ENCODE peak calls at places on chromosomes 12 and 14, in four cellular contexts. M, L, Z and E are unnamed samples.

GRCh38 chr12:12441891-12442461 is 85.1 kb downstream of the BORCS5 start:
- DNase-seq in M (no peak), L (no peak), Z (no peak), E (no peak)

GRCh38 chr12:41743835-41744234 is 400.8 kb downstream of the GXYLT1 start:
- DNase-seq in M (no peak), Z (no peak), L (no peak), E (peak)

GRCh38 chr14:60266021-60266937 is 17.3 kb downstream of the PPM1A start:
- DNase-seq in Z (peak), M (peak), L (no peak), E (peak)

GRCh38 chr14:32597771-32598170 is 268.7 kb downstream of the AKAP6 start:
- DNase-seq in L (no peak), Z (no peak), M (no peak), E (no peak)

GRCh38 chr14:104971447-104972240 is 6.5 kb downstream of the AHNAK2 start:
- DNase-seq in M (no peak), L (no peak), Z (no peak), E (no peak)

GRCh38 chr14:89794096-89794495 is 160.4 kb downstream of the EFCAB11 start:
- DNase-seq in Z (no peak), L (no peak), M (no peak), E (no peak)

GRCh38 chr12:124440841-124441381 is 126.5 kb downstream of the NCOR2 start:
- DNase-seq in M (no peak), L (no peak), Z (no peak), E (no peak)

GRCh38 chr14:104600141-104600643 is 4.4 kb downstream of the TMEM179 start:
- DNase-seq in M (no peak), L (no peak), Z (no peak), E (no peak)

GRCh38 chr14:53993920-53994607 is 37.4 kb upstream of the BMP4 start:
- DNase-seq in L (no peak), Z (no peak), M (no peak), E (no peak)

GRCh38 chr14:73055251-73055650 is 3.1 kb upstream of the RBM25 start:
- DNase-seq in L (no peak), Z (no peak), M (no peak), E (no peak)

GRCh38 chr14:73057939-73058223 is 453 bp upstream of the RBM25 start:
- DNase-seq in M (no peak), Z (no peak), L (no peak), E (no peak)

GRCh38 chr14:73058224-73058922 is at the start of gene RBM25:
- DNase-seq in Z (peak), M (peak), L (peak), E (peak)

GRCh38 chr14:73059326-73059725 is 992 bp downstream of the RBM25 start:
- DNase-seq in Z (no peak), L (no peak), M (no peak), E (peak)

GRCh38 chr14:73058923-73059311 is 583 bp downstream of the RBM25 start:
- DNase-seq in Z (peak), M (no peak), L (no peak), E (peak)
- TF ChIP-seq ETV6 in Z (no peak), M (no peak), L (no peak), E (no peak)

GRCh38 chr14:81571437-81571836 is 37.8 kb upstream of the SEL1L start:
- DNase-seq in Z (no peak), L (no peak), M (no peak), E (no peak)

GRCh38 chr14:81561084-81561775 is 27.6 kb upstream of the SEL1L start:
- DNase-seq in Z (no peak), M (no peak), L (no peak), E (no peak)

GRCh38 chr14:81562818-81563217 is 29.2 kb upstream of the SEL1L start:
- DNase-seq in L (no peak), M (no peak), Z (no peak), E (no peak)

DNA sequence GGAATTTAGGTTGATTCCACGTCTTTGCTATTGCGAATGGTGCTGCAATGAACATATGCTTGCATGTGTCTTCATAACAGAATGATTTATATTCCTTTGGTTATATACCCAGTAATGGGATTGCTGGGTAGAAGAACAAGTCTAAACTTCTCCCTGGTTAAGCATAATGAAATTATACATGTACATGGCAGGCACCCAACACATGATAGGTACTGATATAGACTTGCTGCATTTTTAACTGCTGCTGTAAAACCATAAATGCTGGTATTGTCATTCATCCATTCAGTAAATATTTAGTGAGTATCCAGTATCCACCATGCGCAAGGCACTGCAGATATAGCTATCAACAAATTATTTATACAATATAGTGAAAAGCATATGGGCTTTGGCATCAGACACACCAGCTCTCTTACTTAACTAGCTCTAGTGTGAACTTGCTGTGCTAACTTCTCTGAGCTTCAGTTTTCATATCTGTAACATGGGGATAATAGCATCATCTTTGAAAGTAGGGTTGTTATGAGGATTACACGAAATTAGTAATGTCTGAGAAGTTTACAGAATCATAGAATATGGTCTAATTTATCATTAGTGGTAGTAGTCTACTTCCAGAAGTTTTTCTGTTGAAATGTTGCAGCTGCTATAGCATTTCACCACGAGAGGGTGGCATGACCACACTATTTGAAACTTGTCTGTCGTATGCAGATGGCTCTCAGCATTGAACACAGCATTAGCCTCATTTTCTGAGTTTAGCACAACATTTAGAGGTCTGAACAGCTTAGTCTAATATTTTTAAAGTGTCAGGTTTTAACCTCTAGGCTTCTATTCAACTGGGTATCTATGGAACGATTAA is 32.0 kb upstream of the SEL1L start:
- DNase-seq in M (peak), L (no peak), Z (peak), E (peak)
- TF ChIP-seq ETV6 in M (no peak), L (no peak), Z (no peak), E (no peak)

DNA sequence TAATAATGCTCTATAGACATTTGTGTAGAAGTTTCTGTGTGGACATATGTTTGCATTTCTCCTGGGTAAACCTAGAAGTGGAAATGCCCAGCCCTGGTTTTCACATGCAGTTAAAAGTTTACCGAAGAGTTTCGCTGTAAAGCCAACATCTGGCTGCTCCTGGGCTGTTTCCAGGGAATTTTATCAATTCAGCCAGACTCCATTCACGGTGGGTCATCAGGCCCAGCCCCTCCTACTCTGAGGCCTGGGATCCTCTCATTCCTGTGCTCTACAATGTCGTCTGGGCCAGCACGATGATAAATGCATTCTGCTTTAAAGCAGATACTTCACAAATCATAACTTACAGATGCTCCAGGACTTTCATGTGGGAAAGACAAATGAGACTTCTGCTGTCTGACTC is 7.1 kb downstream of the NUAK1 start:
- DNase-seq in Z (no peak), M (no peak), L (no peak), E (peak)
- TF ChIP-seq ETV6 in Z (no peak), M (no peak), L (no peak), E (no peak)

GRCh38 chr12:92608418-92609091 is 94.2 kb upstream of the PLEKHG7 start:
- DNase-seq in L (peak), M (peak), Z (no peak), E (peak)
- TF ChIP-seq ETV6 in L (no peak), M (no peak), Z (no peak), E (no peak)

GRCh38 chr12:120118710-120119097 is 2.2 kb upstream of the RAB35 start:
- DNase-seq in Z (no peak), M (no peak), L (no peak), E (peak)
- TF ChIP-seq ETV6 in Z (no peak), M (no peak), L (no peak), E (no peak)

DNA sequence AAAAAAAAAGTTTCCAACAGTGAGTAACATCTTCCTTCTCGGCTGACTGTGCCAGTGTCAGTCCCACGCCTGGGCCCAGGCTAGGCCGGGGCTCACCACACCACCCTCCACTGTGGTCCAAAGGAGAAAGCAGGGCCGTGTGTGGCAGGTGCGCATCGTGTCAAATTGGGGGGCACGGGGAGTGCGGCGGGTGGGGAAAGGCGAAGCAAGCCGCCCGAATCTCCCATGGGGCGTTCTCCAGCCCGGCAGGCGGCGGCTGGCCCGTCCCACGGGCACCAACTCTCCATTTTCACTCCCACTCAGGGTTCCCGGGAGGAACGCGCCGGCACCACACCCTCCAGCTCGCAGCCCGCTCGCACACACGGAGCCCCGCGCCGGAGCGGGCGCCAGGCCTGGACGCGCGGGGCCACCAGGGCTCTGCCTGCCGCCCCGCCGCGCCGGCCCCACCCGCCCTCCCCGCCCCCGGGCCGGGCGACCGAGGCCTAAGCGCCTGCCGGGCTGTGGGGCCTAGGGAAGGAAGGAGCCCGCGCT is 599 bp downstream of the EEA1 start:
- DNase-seq in Z (peak), M (peak), L (no peak), E (no peak)
- TF ChIP-seq ETV6 in Z (no peak), M (no peak), L (no peak), E (no peak)

DNA sequence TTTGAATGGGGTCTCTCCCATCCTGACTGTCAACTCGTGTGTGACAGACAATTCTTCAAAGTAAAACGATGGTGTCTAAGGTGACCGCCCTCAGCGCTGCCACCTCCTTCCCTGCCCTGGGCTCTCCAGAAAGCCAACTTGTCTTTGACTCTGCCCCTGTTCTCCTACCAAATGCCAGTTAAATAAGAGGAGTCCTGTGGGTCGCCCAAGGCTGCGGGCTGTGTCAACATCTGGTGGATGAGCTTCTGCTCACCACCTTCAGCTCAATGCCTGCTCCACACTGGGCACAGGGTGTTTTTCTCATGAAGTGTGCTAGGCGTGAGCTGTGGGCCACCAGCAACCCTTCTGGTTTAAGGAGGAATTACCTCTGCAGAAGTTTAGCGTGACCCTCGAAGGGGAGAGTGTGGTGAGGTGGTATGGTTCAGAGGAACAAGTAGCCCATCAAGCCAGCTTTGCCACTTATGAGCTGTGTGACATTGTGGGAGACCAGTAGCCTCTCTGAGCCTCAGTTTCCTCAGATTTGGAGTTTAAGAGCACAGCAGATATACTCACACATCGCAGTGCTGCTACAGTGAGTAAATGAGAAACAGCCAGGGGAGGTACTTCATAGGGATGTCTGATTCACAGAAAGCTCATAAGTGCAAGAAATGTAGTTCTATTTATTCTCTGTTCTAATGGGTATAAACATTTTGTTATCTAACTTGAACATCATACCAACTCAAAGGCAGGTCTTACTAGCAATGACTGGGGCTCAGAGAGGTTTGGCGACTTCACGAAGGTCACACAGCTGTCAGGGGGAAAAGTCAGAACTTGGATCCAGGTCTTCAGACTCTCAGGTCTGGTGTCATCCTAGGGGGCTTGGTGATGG is 12.1 kb downstream of the SERPINA1 start:
- DNase-seq in M (no peak), Z (no peak), L (no peak), E (no peak)
- TF ChIP-seq ETV6 in M (no peak), Z (no peak), L (no peak), E (no peak)

DNA sequence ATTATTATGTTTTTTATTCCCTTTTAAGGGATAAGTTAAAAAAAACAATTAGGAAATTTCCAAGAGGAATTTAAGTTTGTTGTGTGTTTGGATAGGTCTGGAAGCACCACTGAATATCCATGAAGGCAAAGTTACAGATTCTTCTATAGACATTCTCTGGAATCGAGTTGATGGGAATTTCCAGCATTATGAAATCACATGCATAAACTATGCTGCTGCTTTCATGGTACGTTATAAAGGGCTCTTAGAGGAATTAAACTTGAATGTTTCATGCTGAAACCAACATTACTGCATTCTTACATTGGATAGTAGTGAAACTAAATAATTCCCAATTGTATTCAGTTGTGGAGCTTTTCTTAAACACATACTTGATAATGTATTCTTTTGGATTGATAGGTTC is 21.5 kb upstream of the PTPRQ start:
- DNase-seq in Z (no peak), L (no peak), M (no peak), E (no peak)
- TF ChIP-seq ETV6 in Z (no peak), L (no peak), M (no peak), E (no peak)

GRCh38 chr12:9041321-9041720 is 52.0 kb downstream of the KLRG1 start:
- DNase-seq in Z (no peak), L (no peak), M (no peak), E (no peak)

GRCh38 chr12:9040484-9041186 is 51.3 kb downstream of the KLRG1 start:
- DNase-seq in L (no peak), Z (no peak), M (no peak), E (no peak)

GRCh38 chr12:9036227-9036626 is 46.9 kb downstream of the KLRG1 start:
- DNase-seq in M (no peak), Z (no peak), L (no peak), E (no peak)

GRCh38 chr12:9037431-9037830 is 48.1 kb downstream of the KLRG1 start:
- DNase-seq in M (no peak), Z (no peak), L (no peak), E (no peak)

GRCh38 chr12:9039397-9039977 is 50.1 kb downstream of the KLRG1 start:
- DNase-seq in M (peak), L (no peak), Z (no peak), E (peak)
- TF ChIP-seq ETV6 in M (no peak), L (no peak), Z (no peak), E (no peak)

GRCh38 chr14:50020184-50020583 is 96.2 kb downstream of the VCPKMT start:
- DNase-seq in Z (no peak), L (no peak), M (no peak), E (no peak)

GRCh38 chr14:50021261-50021660 is 95.1 kb downstream of the VCPKMT start:
- DNase-seq in Z (no peak), M (no peak), L (peak), E (no peak)

GRCh38 chr14:50018236-50019210 is 97.8 kb downstream of the VCPKMT start:
- DNase-seq in M (no peak), L (no peak), Z (no peak), E (peak)

GRCh38 chr14:50022661-50023060 is 93.7 kb downstream of the VCPKMT start:
- DNase-seq in M (no peak), L (no peak), Z (no peak), E (no peak)

DNA sequence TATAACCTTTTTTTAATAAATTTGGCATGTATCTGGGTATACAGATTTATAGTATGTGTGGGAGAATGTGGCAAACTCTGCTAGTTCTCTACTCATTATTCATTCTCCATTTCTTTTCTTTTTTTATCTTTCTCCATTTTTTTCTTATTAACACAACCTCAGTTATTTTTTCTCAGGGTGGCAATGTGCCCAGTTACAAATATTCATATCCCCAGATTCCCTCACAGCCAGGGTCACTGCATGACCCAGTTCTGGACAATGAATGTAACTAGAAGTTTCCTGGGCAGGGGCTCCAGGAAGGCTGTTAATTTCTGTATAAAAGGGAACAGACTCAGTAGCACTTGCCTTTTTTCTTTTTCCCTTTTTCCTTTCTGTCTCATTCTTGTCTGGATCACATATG is 95.6 kb downstream of the VCPKMT start:
- DNase-seq in L (no peak), Z (no peak), M (no peak), E (no peak)
- TF ChIP-seq ETV6 in L (no peak), Z (no peak), M (no peak), E (no peak)